ENCODE peak calls at places on chromosomes 16 and 17, in four cellular contexts. X, B, F and V are unnamed samples.

GRCh38 chr16:83627996-83628395 is 179.8 kb upstream of the HSBP1 start:
- DNase-seq in B (no peak), F (no peak), X (no peak), V (no peak)

GRCh38 chr16:6616746-6617145 is 715.9 kb upstream of the RBFOX1 start:
- DNase-seq in F (no peak), B (no peak), X (no peak), V (no peak)

GRCh38 chr16:27154573-27155521 is 48.5 kb upstream of the KDM8 start:
- DNase-seq in X (peak; percentile 52), B (peak; percentile 87), F (peak; percentile 60), V (peak; percentile 86)

GRCh38 chr17:2853111-2853721 is 57.0 kb downstream of the RAP1GAP2 start:
- DNase-seq in B (no peak), X (no peak), F (peak; percentile 73), V (peak; percentile 71)

GRCh38 chr17:56678249-56679144 is 85.0 kb downstream of the NOG start:
- DNase-seq in F (no peak), X (no peak), B (no peak), V (peak; percentile 21)

GRCh38 chr16:9123871-9124270 is 32.4 kb downstream of the HAPSTR1 start:
- DNase-seq in X (no peak), F (peak; percentile 86), B (no peak), V (no peak)

GRCh38 chr17:59778996-59779395 is 71.5 kb downstream of the VMP1 start:
- DNase-seq in B (no peak), F (no peak), X (no peak), V (no peak)

GRCh38 chr17:19502517-19502916 is 31.1 kb upstream of the SLC47A1 start:
- DNase-seq in F (no peak), B (no peak), X (no peak), V (no peak)

GRCh38 chr17:77233635-77234334 is 93.0 kb downstream of the SEC14L1 start:
- DNase-seq in B (peak; percentile 71), F (peak; percentile 77), X (peak; percentile 59), V (no peak)

DNA sequence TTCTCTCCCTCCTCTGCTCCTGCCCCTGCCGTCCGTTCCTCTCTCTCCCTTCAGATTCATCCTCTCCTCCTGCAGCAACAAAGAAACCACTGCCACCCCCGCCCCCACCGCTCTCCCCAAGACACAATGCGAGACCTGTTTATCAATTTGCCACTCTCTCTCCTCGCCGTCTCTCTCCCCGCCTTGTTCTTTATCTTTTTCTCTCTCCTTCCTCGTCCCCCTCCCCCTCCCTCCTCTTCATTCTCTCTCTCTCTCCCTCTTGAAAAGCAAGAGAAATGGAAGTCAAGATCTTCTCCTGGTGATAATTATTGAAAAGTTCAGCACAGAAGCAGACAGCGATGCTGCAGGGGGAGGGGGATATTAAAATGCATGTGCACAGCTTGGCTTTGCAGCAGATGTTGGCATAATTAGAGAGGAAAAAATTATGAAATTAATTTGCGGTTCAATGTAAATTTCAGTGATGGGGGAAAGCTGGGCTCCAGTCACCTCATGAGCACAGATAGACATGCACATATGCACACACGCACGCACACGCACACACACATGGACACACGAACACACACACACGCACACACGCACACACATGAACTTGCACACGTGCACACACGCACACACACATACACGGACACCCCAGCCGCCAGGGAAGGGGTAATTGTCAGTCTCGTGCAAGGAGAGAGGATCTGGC is 58.1 kb upstream of the CBFA2T3 start:
- DNase-seq in F (no peak), B (no peak), X (no peak), V (no peak)
- TF ChIP-seq NR3C1 in F (no peak), B (no peak), X (no peak), V (no peak)

DNA sequence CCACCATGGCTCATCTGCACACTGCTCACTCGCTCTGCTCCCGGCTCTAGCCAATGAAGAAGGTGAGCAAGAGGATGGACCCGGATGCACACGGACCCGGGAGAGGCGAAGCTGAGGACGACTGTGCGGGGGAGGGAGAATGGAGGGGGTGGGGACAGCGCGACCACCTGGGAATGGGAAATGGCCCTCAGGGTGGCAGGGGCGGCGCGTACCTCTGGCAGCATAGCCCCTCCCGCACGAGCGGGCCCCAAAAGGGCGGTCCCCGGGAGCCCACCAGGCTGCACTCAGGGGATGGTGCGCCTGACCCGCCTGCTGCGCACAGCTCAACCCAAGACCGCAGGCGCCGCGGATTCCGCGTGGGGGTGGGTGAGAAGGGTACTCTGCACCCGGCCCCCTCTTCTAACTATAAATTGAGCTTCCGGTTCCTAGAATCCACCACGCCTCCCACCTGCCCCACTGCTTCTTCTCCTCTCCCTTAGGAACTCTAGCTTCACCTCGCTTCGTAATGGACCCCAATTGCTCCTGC is 6.1 kb downstream of the MT1H start:
- DNase-seq in X (no peak), B (no peak), F (no peak), V (peak; percentile 67)
- TF ChIP-seq NR3C1 in X (no peak), B (no peak), F (no peak), V (no peak)

DNA sequence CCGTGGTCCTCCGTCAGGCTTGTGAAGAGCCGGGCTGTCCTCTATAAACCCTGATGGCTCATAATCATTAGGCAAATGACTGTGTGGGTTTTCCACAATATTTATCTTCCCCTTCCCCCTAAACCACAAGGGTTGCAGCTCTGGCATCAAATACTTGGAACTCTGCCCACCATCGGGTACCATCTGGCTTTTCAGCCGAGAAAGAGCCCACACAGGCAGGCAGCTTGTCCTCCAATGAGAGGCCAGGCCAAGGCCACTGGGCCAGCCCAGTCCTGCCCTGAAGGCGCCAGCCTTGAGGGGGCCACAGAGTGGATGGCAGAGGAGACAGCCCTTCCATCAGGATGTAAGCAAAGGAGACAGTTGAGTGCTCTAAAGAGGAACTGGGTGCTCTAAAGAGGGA is 31.8 kb upstream of the NAT9 start:
- DNase-seq in F (no peak), B (no peak), X (no peak), V (no peak)
- TF ChIP-seq NR3C1 in F (no peak), B (no peak), X (no peak), V (no peak)

DNA sequence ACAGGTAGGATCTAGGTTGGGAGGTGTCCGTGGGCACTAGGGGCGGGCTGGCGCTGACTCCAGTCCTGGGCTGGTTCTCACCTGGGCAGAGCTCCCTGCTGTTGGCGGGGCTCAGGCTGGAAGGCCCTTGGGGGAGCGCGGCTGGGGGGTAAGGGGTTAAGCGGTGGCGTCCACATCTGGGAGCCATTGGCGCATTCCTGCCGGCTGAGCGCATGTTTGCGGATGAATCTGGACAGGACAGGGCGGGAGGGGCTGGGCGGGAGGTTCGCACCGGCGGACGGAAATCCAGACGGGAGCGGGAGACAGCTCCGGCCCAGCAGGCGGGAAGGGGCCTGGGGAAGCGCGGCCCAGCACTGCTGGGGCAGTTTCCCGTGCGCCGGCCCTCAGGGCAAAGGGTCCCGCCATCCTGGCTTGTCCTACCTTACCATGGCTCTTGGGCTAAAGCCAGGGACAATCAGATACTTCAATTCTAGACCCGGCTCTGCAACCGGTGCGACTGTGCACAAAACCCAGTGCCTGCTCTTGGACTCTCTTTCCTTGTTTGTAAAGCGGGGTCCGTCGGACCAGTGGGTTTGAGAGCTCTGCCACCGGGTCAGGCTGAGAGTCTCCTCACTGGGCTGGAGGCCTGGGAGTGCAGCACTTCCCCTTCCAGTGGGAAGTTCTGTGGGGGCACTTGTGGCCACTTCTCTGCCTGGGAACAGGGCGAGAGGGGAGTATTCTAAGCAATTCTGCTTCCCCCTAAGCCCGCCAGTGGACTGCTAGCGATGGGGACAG is 7.8 kb downstream of the RARA start:
- DNase-seq in B (no peak), X (peak; percentile 80), F (peak; percentile 82), V (peak; percentile 69)
- TF ChIP-seq NR3C1 in B (no peak), X (no peak), F (no peak), V (no peak)